ENCODE peak calls at places on chromosome 5, in ten cellular contexts. One of them, this sample, is unnamed. For H3K9me3, the result is how much of the 10 kb centered on the place peaks cover.

GRCh38 chr5:35305336-35306020 is 75.2 kb upstream of the PRLR start:
- DNase-seq in ascending aorta: no peak
- DNase-seq in CD8-positive, alpha-beta T cell: no peak
- DNase-seq in A549: no peak
- DNase-seq in cardiac muscle cell: no peak
- DNase-seq in lung: no peak
- DNase-seq in lower lobe of right lung: no peak
- DNase-seq in AG04450: no peak
- DNase-seq in tibial artery: no peak
- DNase-seq in aorta: no peak
- DNase-seq in this sample: no peak

GRCh38 chr5:68450245-68450852 is 234.8 kb downstream of the PIK3R1 start:
- DNase-seq in ascending aorta: no peak
- DNase-seq in CD8-positive, alpha-beta T cell: no peak
- DNase-seq in A549: no peak
- DNase-seq in cardiac muscle cell: no peak
- DNase-seq in lung: no peak
- DNase-seq in lower lobe of right lung: no peak
- DNase-seq in AG04450: peak
- DNase-seq in tibial artery: no peak
- DNase-seq in aorta: no peak
- DNase-seq in this sample: no peak

GRCh38 chr5:82403026-82403425 is 124.9 kb upstream of the RPS23 start:
- DNase-seq in ascending aorta: no peak
- DNase-seq in CD8-positive, alpha-beta T cell: no peak
- DNase-seq in A549: no peak
- DNase-seq in cardiac muscle cell: no peak
- DNase-seq in lung: no peak
- DNase-seq in lower lobe of right lung: no peak
- DNase-seq in AG04450: no peak
- DNase-seq in tibial artery: no peak
- DNase-seq in aorta: no peak
- DNase-seq in this sample: no peak

GRCh38 chr5:181241393-181241975 is 2.2 kb downstream of the RACK1 start:
- DNase-seq in ascending aorta: no peak
- DNase-seq in CD8-positive, alpha-beta T cell: peak
- DNase-seq in A549: peak
- DNase-seq in cardiac muscle cell: no peak
- DNase-seq in lung: no peak
- DNase-seq in lower lobe of right lung: no peak
- DNase-seq in AG04450: no peak
- DNase-seq in tibial artery: peak
- DNase-seq in aorta: peak
- DNase-seq in this sample: no peak

GRCh38 chr5:179188636-179189035 is 128.5 kb downstream of the ZNF354C start:
- DNase-seq in ascending aorta: no peak
- DNase-seq in CD8-positive, alpha-beta T cell: no peak
- DNase-seq in A549: no peak
- DNase-seq in cardiac muscle cell: no peak
- DNase-seq in lung: no peak
- DNase-seq in lower lobe of right lung: peak
- DNase-seq in AG04450: no peak
- DNase-seq in tibial artery: no peak
- DNase-seq in aorta: peak
- DNase-seq in this sample: no peak

GRCh38 chr5:52665544-52665943 is 122.2 kb upstream of the ITGA1 start:
- DNase-seq in ascending aorta: no peak
- DNase-seq in CD8-positive, alpha-beta T cell: no peak
- DNase-seq in A549: no peak
- DNase-seq in cardiac muscle cell: no peak
- DNase-seq in lung: no peak
- DNase-seq in lower lobe of right lung: no peak
- DNase-seq in AG04450: no peak
- DNase-seq in tibial artery: no peak
- DNase-seq in aorta: no peak
- DNase-seq in this sample: no peak

GRCh38 chr5:88879724-88880123 is 3.3 kb downstream of the MEF2C start:
- DNase-seq in ascending aorta: no peak
- DNase-seq in CD8-positive, alpha-beta T cell: no peak
- DNase-seq in A549: no peak
- DNase-seq in cardiac muscle cell: no peak
- DNase-seq in lung: no peak
- DNase-seq in lower lobe of right lung: no peak
- DNase-seq in AG04450: no peak
- DNase-seq in tibial artery: no peak
- DNase-seq in aorta: no peak
- DNase-seq in this sample: no peak

GRCh38 chr5:137933491-137933911 is 44.2 kb downstream of the PKD2L2 start:
- DNase-seq in ascending aorta: no peak
- DNase-seq in CD8-positive, alpha-beta T cell: no peak
- DNase-seq in A549: no peak
- DNase-seq in cardiac muscle cell: no peak
- DNase-seq in lung: no peak
- DNase-seq in lower lobe of right lung: no peak
- DNase-seq in AG04450: no peak
- DNase-seq in tibial artery: no peak
- DNase-seq in aorta: no peak
- DNase-seq in this sample: no peak

GRCh38 chr5:57211039-57211438 is 37.2 kb downstream of the GPBP1 start:
- DNase-seq in ascending aorta: no peak
- DNase-seq in CD8-positive, alpha-beta T cell: no peak
- DNase-seq in A549: no peak
- DNase-seq in cardiac muscle cell: no peak
- DNase-seq in lung: no peak
- DNase-seq in lower lobe of right lung: no peak
- DNase-seq in AG04450: no peak
- DNase-seq in tibial artery: no peak
- DNase-seq in aorta: no peak
- DNase-seq in this sample: no peak

GRCh38 chr5:57209316-57210040 is 35.6 kb downstream of the GPBP1 start:
- DNase-seq in ascending aorta: no peak
- DNase-seq in CD8-positive, alpha-beta T cell: no peak
- DNase-seq in A549: no peak
- DNase-seq in cardiac muscle cell: no peak
- DNase-seq in lung: no peak
- DNase-seq in lower lobe of right lung: no peak
- DNase-seq in AG04450: no peak
- DNase-seq in tibial artery: no peak
- DNase-seq in aorta: no peak
- DNase-seq in this sample: no peak

GRCh38 chr5:57210633-57211032 is 36.8 kb downstream of the GPBP1 start:
- DNase-seq in ascending aorta: no peak
- DNase-seq in CD8-positive, alpha-beta T cell: no peak
- DNase-seq in A549: no peak
- DNase-seq in cardiac muscle cell: no peak
- DNase-seq in lung: no peak
- DNase-seq in lower lobe of right lung: no peak
- DNase-seq in AG04450: no peak
- DNase-seq in tibial artery: no peak
- DNase-seq in aorta: no peak
- DNase-seq in this sample: no peak

GRCh38 chr5:57207007-57207653 is 33.3 kb downstream of the GPBP1 start:
- DNase-seq in ascending aorta: no peak
- DNase-seq in CD8-positive, alpha-beta T cell: no peak
- DNase-seq in A549: no peak
- DNase-seq in cardiac muscle cell: no peak
- DNase-seq in lung: no peak
- DNase-seq in lower lobe of right lung: no peak
- DNase-seq in AG04450: no peak
- DNase-seq in tibial artery: no peak
- DNase-seq in aorta: no peak
- DNase-seq in this sample: no peak

GRCh38 chr5:57207681-57208080 is 33.8 kb downstream of the GPBP1 start:
- DNase-seq in ascending aorta: no peak
- DNase-seq in CD8-positive, alpha-beta T cell: no peak
- DNase-seq in A549: no peak
- DNase-seq in cardiac muscle cell: peak
- DNase-seq in lung: no peak
- DNase-seq in lower lobe of right lung: no peak
- DNase-seq in AG04450: no peak
- DNase-seq in tibial artery: peak
- DNase-seq in aorta: no peak
- DNase-seq in this sample: no peak
- H3K4me3 ChIP-seq in ascending aorta: no peak
- H3K4me3 ChIP-seq in CD8-positive, alpha-beta T cell: no peak
- H3K4me3 ChIP-seq in A549: no peak
- H3K4me3 ChIP-seq in cardiac muscle cell: no peak
- H3K4me3 ChIP-seq in lung: no peak
- H3K4me3 ChIP-seq in lower lobe of right lung: no peak
- H3K4me3 ChIP-seq in AG04450: no peak
- H3K4me3 ChIP-seq in tibial artery: no peak
- H3K4me3 ChIP-seq in aorta: no peak
- H3K4me3 ChIP-seq in this sample: no peak

GRCh38 chr5:140780512-140780911 is 5.4 kb upstream of the PCDHA1 start:
- DNase-seq in ascending aorta: no peak
- DNase-seq in CD8-positive, alpha-beta T cell: no peak
- DNase-seq in A549: no peak
- DNase-seq in cardiac muscle cell: no peak
- DNase-seq in lung: no peak
- DNase-seq in lower lobe of right lung: no peak
- DNase-seq in AG04450: no peak
- DNase-seq in tibial artery: no peak
- DNase-seq in aorta: no peak
- DNase-seq in this sample: no peak

GRCh38 chr5:140791111-140791510 is 3.5 kb upstream of the PCDHA2 start:
- DNase-seq in ascending aorta: no peak
- DNase-seq in CD8-positive, alpha-beta T cell: no peak
- DNase-seq in A549: no peak
- DNase-seq in cardiac muscle cell: no peak
- DNase-seq in lung: no peak
- DNase-seq in lower lobe of right lung: no peak
- DNase-seq in AG04450: no peak
- DNase-seq in tibial artery: no peak
- DNase-seq in aorta: no peak
- DNase-seq in this sample: no peak

DNA sequence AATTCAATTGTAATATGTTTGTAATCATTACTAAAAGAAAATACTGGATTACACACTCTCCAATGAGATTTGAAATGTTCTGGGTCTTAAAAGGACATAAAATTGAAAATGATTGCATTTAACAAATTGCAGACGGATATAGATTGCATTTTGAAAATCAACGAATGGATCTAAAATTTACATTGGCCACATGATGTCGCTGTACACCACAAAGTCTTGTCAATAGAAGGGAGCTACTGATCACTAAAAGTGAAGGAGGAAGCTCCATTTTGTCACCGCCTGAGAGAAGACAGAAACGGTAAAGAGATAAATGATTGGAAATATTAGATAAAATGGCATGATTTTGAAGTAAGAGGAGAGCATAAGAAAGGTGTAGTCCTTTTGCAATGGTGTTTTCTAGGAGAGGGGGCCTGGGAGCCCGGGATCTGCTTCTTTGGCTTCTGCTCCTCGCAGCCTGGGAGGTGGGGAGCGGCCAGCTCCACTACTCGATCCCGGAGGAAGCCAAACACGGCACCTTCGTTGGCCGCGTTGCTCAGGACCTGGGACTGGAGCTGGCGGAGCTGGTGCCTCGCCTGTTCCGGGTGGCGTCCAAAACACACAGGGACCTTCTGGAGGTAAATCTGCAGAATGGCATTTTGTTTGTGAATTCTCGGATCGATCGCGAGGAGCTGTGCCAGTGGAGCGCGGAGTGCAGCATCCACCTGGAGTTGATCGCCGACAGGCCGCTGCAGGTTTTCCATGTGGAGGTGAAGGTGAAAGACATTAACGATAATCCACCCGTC is at the start of gene PCDHA1:
- DNase-seq in ascending aorta: no peak
- DNase-seq in CD8-positive, alpha-beta T cell: no peak
- DNase-seq in A549: peak
- DNase-seq in cardiac muscle cell: no peak
- DNase-seq in lung: no peak
- DNase-seq in lower lobe of right lung: peak
- DNase-seq in AG04450: no peak
- DNase-seq in tibial artery: no peak
- DNase-seq in aorta: no peak
- DNase-seq in this sample: no peak
- H3K9me3 ChIP-seq in ascending aorta: under half
- H3K9me3 ChIP-seq in CD8-positive, alpha-beta T cell: under half
- H3K9me3 ChIP-seq in A549: under half
- H3K9me3 ChIP-seq in cardiac muscle cell: under half
- H3K9me3 ChIP-seq in lung: under half
- H3K9me3 ChIP-seq in lower lobe of right lung: half or more
- H3K9me3 ChIP-seq in AG04450: under half
- H3K9me3 ChIP-seq in tibial artery: under half
- H3K9me3 ChIP-seq in aorta: under half
- H3K9me3 ChIP-seq in this sample: half or more

GRCh38 chr5:124034963-124035362 is 523.0 kb downstream of the CSNK1G3 start:
- DNase-seq in ascending aorta: no peak
- DNase-seq in CD8-positive, alpha-beta T cell: no peak
- DNase-seq in A549: no peak
- DNase-seq in cardiac muscle cell: no peak
- DNase-seq in lung: no peak
- DNase-seq in lower lobe of right lung: no peak
- DNase-seq in AG04450: no peak
- DNase-seq in tibial artery: no peak
- DNase-seq in aorta: no peak
- DNase-seq in this sample: no peak
- H3K27ac ChIP-seq in ascending aorta: no peak
- H3K27ac ChIP-seq in CD8-positive, alpha-beta T cell: no peak
- H3K27ac ChIP-seq in A549: no peak
- H3K27ac ChIP-seq in cardiac muscle cell: no peak
- H3K27ac ChIP-seq in lung: no peak
- H3K27ac ChIP-seq in lower lobe of right lung: no peak
- H3K27ac ChIP-seq in AG04450: no peak
- H3K27ac ChIP-seq in tibial artery: no peak
- H3K27ac ChIP-seq in aorta: no peak
- H3K27ac ChIP-seq in this sample: no peak

GRCh38 chr5:929596-929995 is 36.9 kb downstream of the TRIP13 start:
- DNase-seq in ascending aorta: no peak
- DNase-seq in CD8-positive, alpha-beta T cell: no peak
- DNase-seq in A549: no peak
- DNase-seq in cardiac muscle cell: no peak
- DNase-seq in lung: no peak
- DNase-seq in lower lobe of right lung: no peak
- DNase-seq in AG04450: no peak
- DNase-seq in tibial artery: no peak
- DNase-seq in aorta: no peak
- DNase-seq in this sample: no peak

GRCh38 chr5:922745-923472 is 30.2 kb downstream of the TRIP13 start:
- DNase-seq in ascending aorta: no peak
- DNase-seq in CD8-positive, alpha-beta T cell: no peak
- DNase-seq in A549: no peak
- DNase-seq in cardiac muscle cell: no peak
- DNase-seq in lung: no peak
- DNase-seq in lower lobe of right lung: no peak
- DNase-seq in AG04450: no peak
- DNase-seq in tibial artery: no peak
- DNase-seq in aorta: no peak
- DNase-seq in this sample: no peak

GRCh38 chr5:927172-928015 is 34.7 kb downstream of the TRIP13 start:
- DNase-seq in ascending aorta: no peak
- DNase-seq in CD8-positive, alpha-beta T cell: no peak
- DNase-seq in A549: no peak
- DNase-seq in cardiac muscle cell: no peak
- DNase-seq in lung: no peak
- DNase-seq in lower lobe of right lung: no peak
- DNase-seq in AG04450: no peak
- DNase-seq in tibial artery: no peak
- DNase-seq in aorta: peak
- DNase-seq in this sample: no peak

GRCh38 chr5:923473-923873 is 30.8 kb downstream of the TRIP13 start:
- DNase-seq in ascending aorta: no peak
- DNase-seq in CD8-positive, alpha-beta T cell: peak
- DNase-seq in A549: peak
- DNase-seq in cardiac muscle cell: peak
- DNase-seq in lung: peak
- DNase-seq in lower lobe of right lung: peak
- DNase-seq in AG04450: peak
- DNase-seq in tibial artery: peak
- DNase-seq in aorta: peak
- DNase-seq in this sample: peak

GRCh38 chr5:926416-927171 is 33.9 kb downstream of the TRIP13 start:
- DNase-seq in ascending aorta: no peak
- DNase-seq in CD8-positive, alpha-beta T cell: peak
- DNase-seq in A549: no peak
- DNase-seq in cardiac muscle cell: peak
- DNase-seq in lung: no peak
- DNase-seq in lower lobe of right lung: no peak
- DNase-seq in AG04450: no peak
- DNase-seq in tibial artery: no peak
- DNase-seq in aorta: peak
- DNase-seq in this sample: no peak
- H3K4me3 ChIP-seq in ascending aorta: peak
- H3K4me3 ChIP-seq in CD8-positive, alpha-beta T cell: peak
- H3K4me3 ChIP-seq in A549: no peak
- H3K4me3 ChIP-seq in cardiac muscle cell: peak
- H3K4me3 ChIP-seq in lung: no peak
- H3K4me3 ChIP-seq in lower lobe of right lung: peak
- H3K4me3 ChIP-seq in AG04450: peak
- H3K4me3 ChIP-seq in tibial artery: peak
- H3K4me3 ChIP-seq in aorta: no peak
- H3K4me3 ChIP-seq in this sample: peak